ENCODE peak calls at places on chromosomes 2 and 18, in six cellular contexts. W, O, T, F, I and K are unnamed samples.

GRCh38 chr2:133777607-133778006 is 209.3 kb upstream of the NCKAP5 start:
- DNase-seq in T (no peak), F (peak), W (no peak), I (no peak), O (no peak), K (peak)

GRCh38 chr18:31258789-31259188 is 59.2 kb upstream of the DSG1 start:
- DNase-seq in F (no peak), I (no peak), O (no peak), W (no peak), T (no peak), K (no peak)

GRCh38 chr2:231245253-231246094 is 47.0 kb downstream of the ARMC9 start:
- DNase-seq in O (no peak), T (no peak), F (no peak), I (peak), W (peak), K (peak)

GRCh38 chr18:10417191-10417590 is 37.2 kb upstream of the APCDD1 start:
- DNase-seq in O (no peak), T (no peak), F (no peak), W (no peak), I (no peak), K (peak)

GRCh38 chr2:10518470-10519060 is 70.4 kb upstream of the ODC1 start:
- DNase-seq in T (no peak), F (no peak), I (no peak), O (no peak), W (no peak), K (no peak)

GRCh38 chr18:63701952-63702351 is 808 bp upstream of the SERPINB11 start:
- DNase-seq in O (no peak), F (no peak), I (no peak), W (no peak), T (no peak), K (no peak)

GRCh38 chr2:36663314-36663713 is 33.2 kb upstream of the VIT start:
- DNase-seq in O (no peak), W (no peak), I (no peak), F (no peak), T (no peak), K (no peak)

GRCh38 chr18:38460657-38461056 is 895.1 kb upstream of the CELF4 start:
- DNase-seq in W (no peak), F (no peak), I (no peak), T (no peak), O (no peak), K (no peak)

GRCh38 chr2:206255003-206255402 is 19.5 kb upstream of the ZDBF2 start:
- DNase-seq in I (no peak), O (no peak), W (no peak), F (no peak), T (no peak), K (no peak)

GRCh38 chr2:98743835-98744234 is 12.9 kb upstream of the MGAT4A start:
- DNase-seq in W (no peak), O (no peak), T (no peak), I (no peak), F (no peak), K (no peak)

DNA sequence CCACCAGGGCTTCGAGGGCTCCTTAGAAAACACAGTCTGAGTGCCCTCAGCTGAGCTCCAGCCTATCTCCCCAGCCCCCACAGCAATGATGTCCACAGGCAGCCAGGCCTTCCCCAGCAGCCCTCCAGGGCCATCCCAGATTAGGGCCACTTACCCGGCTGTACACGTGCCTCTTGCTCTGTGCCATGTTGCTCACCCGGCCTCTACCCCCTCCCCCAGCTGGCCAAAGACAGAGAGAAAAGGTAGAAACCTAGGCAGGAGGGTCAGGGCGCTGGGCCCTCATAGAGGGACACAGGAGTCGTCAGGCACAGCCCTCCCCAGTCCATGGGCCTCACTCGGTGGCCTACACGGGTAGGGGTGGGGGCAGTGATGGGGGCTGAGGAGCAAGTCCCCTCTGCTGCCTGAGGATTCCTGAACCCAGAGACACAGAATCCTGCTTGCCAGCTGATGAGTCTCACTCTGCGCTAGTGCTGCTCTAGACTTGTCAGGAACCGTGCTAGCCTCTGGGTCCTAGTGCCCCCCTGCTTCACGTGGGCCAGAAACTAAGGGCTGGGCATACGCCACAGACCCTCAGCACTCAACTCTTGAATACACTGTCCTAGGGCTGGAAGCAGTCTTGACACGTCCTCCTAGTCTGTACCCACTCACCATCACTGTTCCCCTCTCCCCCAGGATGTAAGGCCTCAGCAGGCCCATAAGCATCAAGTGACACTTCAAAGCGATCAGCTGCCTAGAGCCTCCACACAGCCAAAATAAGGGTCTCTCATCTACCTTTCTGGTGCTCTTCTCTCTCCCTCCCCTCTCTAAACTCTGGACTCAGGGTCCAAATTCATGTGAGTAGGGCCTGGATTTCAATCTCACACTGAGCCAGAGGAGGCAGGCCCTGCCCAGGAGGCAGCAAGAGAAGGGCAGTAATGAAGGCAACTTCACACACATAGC is at the start of gene DCTN1:
- DNase-seq in F (no peak), I (peak), W (peak), T (peak), O (no peak), K (peak)
- H3K27ac ChIP-seq in F (no peak), I (no peak), W (peak), T (peak), O (no peak), K (no peak)

GRCh38 chr18:12679183-12679786 is 21.4 kb upstream of the SPIRE1 start:
- DNase-seq in O (peak), F (peak), W (peak), I (no peak), T (peak), K (no peak)
- H3K27ac ChIP-seq in O (peak), F (peak), W (peak), I (no peak), T (peak), K (no peak)

DNA sequence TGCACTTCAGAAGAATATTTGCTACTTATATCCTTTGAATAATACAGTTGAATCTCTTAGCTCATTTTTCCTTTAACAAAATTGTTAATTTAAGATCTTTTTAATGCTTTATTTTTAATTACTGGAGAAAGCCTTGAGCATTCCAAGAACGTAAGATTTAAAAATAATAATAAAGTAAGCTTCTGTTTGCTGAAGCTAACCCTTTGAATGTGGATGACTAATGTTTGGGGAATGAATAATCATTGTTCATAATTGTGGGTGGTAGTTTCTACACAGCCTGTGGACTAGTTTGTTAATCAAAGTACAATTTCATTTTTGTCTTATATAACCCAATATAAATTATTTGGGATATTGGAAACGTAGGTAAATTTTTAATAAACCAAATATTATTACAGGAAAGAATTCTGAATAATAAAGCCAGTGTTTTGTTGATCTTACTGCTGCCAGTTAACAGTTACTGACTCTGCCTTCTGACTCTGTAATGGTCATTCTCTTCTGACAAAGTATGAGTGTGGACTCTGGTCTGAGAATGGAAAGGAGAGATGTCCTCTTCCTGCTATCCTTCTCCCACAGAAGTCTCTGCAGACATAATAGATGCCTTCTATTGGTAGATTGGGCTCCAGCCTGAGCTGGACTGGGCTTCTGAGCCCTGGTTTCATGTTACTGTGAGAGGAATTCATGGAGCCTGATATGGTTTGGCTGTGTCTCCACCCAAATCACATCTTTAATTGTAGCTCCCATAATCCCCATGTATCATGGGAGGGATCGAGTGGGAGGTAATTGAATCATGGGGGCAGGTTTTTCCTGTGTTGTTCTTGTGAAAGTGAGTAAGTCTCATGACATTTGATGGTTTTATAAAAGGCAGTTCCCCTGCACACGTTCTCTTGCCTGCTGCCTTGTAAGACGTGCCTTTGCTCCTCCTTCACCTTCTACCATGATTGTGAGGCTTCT is 292.7 kb upstream of the SLC39A10 start:
- DNase-seq in I (no peak), W (peak), F (no peak), O (no peak), T (no peak), K (peak)
- H3K27ac ChIP-seq in I (no peak), W (no peak), F (no peak), O (no peak), T (no peak), K (peak)

GRCh38 chr2:102185347-102185746 is 1.5 kb upstream of the IL1RL2 start:
- DNase-seq in W (peak), T (no peak), O (no peak), F (no peak), I (no peak), K (no peak)

GRCh38 chr2:102187191-102188150 is 648 bp downstream of the IL1RL2 start:
- DNase-seq in F (peak), W (peak), O (peak), I (no peak), T (peak), K (peak)

GRCh38 chr2:102190425-102191107 is 3.7 kb downstream of the IL1RL2 start:
- DNase-seq in T (no peak), F (no peak), I (no peak), W (no peak), O (no peak), K (no peak)

GRCh38 chr2:102184018-102184417 is 2.8 kb upstream of the IL1RL2 start:
- DNase-seq in O (no peak), T (no peak), W (peak), I (no peak), F (no peak), K (no peak)

DNA sequence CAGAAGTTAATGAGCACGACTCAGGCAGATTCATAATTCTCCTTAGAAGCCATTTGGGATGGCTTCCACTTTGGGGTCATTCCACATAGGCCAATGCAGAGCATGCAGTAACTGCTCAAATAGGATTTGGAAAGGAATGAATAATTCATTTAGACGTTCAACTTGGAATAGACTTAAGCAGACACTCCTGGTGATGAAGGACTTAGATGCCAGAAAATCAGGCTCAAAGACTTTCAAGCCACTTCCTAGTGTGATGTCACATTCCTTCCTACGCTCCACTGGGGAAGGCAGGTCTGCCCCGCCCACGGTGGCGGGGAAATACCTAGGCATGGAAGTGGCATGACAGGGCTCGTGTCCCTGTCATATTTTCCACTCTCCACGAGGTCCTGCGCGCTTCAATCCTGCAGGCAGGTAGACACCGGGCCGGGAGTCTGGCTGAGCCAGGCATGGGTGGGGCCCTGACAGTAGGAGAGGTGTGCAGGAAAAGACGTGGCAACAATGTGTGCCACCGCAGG is at the start of gene IL1RL2:
- DNase-seq in T (no peak), F (peak), I (no peak), O (peak), W (peak), K (no peak)
- H3K27ac ChIP-seq in T (no peak), F (peak), I (no peak), O (peak), W (no peak), K (peak)

DNA sequence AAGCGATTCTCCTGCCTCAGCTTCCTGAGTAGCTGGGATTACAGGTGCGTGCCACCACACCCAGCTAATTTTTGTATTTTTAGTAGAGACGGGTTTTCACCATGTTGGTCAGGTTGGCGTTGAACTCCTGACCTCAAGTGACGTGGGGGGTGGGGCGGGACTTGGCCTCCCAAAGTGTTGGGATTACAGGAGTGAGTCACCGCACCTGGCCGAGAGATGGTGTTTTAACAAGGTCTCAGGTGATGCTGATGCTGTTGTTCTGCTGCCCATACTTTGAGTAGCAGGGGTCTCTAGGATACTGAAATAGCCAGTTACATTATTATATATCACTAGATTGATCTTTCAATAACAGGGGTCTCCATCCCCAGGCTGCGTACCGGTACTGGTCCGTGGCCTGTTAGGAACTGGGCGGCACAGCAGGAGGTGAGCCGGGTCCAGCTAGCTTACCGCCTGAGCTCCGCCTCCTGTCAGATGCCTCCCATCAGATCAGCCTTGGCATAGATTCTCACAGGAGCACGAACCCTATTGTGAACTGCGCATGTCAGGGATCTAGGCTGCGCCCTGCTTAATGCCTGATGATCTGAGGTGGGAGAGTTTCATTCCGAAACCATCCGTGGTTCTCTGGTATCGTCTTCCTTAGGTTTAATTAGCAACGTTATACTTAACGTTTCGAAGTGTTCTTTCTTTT is 48.3 kb upstream of the SLC38A11 start:
- DNase-seq in T (no peak), I (no peak), F (no peak), W (no peak), O (no peak), K (no peak)
- H3K27ac ChIP-seq in T (no peak), I (no peak), F (no peak), W (no peak), O (no peak), K (no peak)

GRCh38 chr2:72956936-72957335 is 39.6 kb downstream of the EMX1 start:
- DNase-seq in O (no peak), W (no peak), I (no peak), T (no peak), F (no peak), K (no peak)

GRCh38 chr2:72959995-72960981 is 43.0 kb downstream of the EMX1 start:
- DNase-seq in O (no peak), I (no peak), T (no peak), W (no peak), F (no peak), K (no peak)

GRCh38 chr2:72959554-72959953 is 42.2 kb downstream of the EMX1 start:
- DNase-seq in I (no peak), W (no peak), T (no peak), O (no peak), F (no peak), K (no peak)

GRCh38 chr2:72961036-72961720 is 43.9 kb downstream of the EMX1 start:
- DNase-seq in I (no peak), W (no peak), T (no peak), O (no peak), F (no peak), K (no peak)

GRCh38 chr2:72958542-72959385 is 41.4 kb downstream of the EMX1 start:
- DNase-seq in F (no peak), I (no peak), T (no peak), W (no peak), O (no peak), K (no peak)
- H3K27ac ChIP-seq in F (no peak), I (no peak), T (no peak), W (no peak), O (no peak), K (no peak)

GRCh38 chr2:68272246-68272987 is 20.1 kb upstream of the PPP3R1 start:
- DNase-seq in I (no peak), F (no peak), W (no peak), O (no peak), T (no peak), K (no peak)
- H3K27ac ChIP-seq in I (no peak), F (no peak), W (no peak), O (no peak), T (peak), K (no peak)

GRCh38 chr2:111188681-111189080 is 68.0 kb downstream of the BCL2L11 start:
- DNase-seq in I (no peak), W (no peak), O (no peak), T (no peak), F (no peak), K (no peak)

GRCh38 chr2:111186933-111187332 is 66.2 kb downstream of the BCL2L11 start:
- DNase-seq in W (no peak), I (no peak), F (no peak), T (no peak), O (no peak), K (no peak)

GRCh38 chr2:111185496-111186022 is 64.8 kb downstream of the BCL2L11 start:
- DNase-seq in W (no peak), O (peak), T (no peak), F (peak), I (no peak), K (no peak)

GRCh38 chr2:111184725-111185495 is 64.2 kb downstream of the BCL2L11 start:
- DNase-seq in I (no peak), O (no peak), T (no peak), W (peak), F (no peak), K (no peak)

DNA sequence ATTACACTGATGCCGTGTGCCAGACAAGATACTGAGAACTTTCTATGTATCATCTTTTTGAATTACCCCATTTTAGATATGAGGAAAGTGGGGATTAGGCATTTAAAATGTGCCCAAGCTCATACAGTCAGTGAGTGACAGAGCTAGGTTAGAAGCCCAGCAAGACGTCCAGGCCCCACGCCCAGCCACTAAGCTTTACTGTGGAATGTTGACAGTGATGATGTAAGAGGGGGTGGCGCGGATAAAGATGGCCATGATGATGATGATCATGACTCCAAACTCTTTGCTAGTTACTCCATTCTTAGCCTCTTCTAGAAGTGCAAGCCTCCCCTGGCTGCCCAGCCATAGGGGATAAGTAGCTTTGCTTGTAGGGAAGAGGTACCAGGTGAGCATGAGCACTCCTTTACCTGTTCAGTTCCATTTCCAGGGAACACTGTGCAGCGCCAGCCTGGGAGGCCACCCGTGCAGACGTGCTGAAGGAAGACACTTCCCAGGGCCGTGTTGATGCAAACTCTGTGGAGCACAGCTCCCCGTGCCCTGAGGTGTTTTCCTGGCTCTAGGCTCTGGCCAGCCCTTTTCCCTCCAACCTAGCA is 65.5 kb downstream of the BCL2L11 start:
- DNase-seq in F (no peak), T (no peak), I (no peak), W (no peak), O (no peak), K (no peak)
- H3K27ac ChIP-seq in F (no peak), T (no peak), I (no peak), W (no peak), O (no peak), K (no peak)

DNA sequence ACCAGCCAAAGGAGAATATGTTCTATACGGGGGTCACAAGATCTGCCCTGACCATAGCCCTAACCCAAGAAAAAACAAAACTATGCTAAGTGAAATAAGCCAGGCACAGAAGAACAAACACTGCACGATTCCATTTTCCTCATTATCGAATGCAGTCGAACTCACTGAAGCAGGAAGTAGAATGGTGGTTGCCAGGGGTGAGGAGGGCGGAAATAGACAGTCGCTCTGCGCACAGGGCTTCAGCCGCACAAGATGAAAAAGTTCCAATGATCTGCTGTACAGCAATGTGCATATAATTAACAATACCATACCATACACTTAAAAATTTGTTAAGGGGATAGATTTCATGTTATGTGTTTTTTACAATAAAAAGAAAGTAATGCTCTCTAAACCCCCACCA is 257.7 kb downstream of the TXNL1 start:
- DNase-seq in T (no peak), W (no peak), O (no peak), F (no peak), I (no peak), K (no peak)
- H3K27ac ChIP-seq in T (no peak), W (no peak), O (no peak), F (no peak), I (no peak), K (no peak)